ENCODE peak calls at places on chromosomes 3 and 15, in ten cellular contexts. V is GM03348; F is skeletal muscle cell; D is COLO829; A is NCI-H774; W is C1 segment of cervical spinal cord; U is hepatocyte; I is fibroblast of the aortic adventitia; N is neural crest cell; E is activated CD4-positive, CD25-positive, alpha-beta regulatory T cell treated with anti-CD3 and anti-CD28 coated beads, Interleukin-2, amount 50 U/mL, for 72 hours. C is an unnamed sample.

GRCh38 chr3:3847994-3848970 is 49.1 kb downstream of the LRRN1 start:
- DNase-seq in V (no peak), F (no peak), D (no peak), A (no peak), W (no peak), U (no peak), I (no peak), N (no peak), E (no peak), C (no peak)

GRCh38 chr3:9226326-9226725 is 23.1 kb downstream of the SRGAP3 start:
- DNase-seq in V (peak), F (peak), D (peak), A (no peak), W (no peak), U (peak), I (peak), N (no peak), E (no peak), C (peak)

GRCh38 chr3:9433884-9434521 is 36.6 kb downstream of the SETD5 start:
- DNase-seq in V (no peak), F (no peak), D (no peak), A (no peak), W (no peak), U (no peak), I (no peak), N (no peak), E (no peak), C (no peak)

GRCh38 chr3:13152826-13153710 is 79.8 kb upstream of the IQSEC1 start:
- DNase-seq in V (no peak), F (no peak), D (no peak), A (no peak), W (no peak), U (no peak), I (no peak), N (no peak), E (no peak), C (no peak)

GRCh38 chr15:89244512-89244869 is 712 bp downstream of the FANCI start:
- DNase-seq in V (no peak), F (no peak), D (no peak), A (no peak), W (no peak), U (no peak), I (no peak), N (no peak), E (no peak), C (no peak)

GRCh38 chr3:101824691-101825090 is 24.6 kb upstream of the NFKBIZ start:
- DNase-seq in V (no peak), F (peak), D (no peak), A (no peak), W (no peak), U (no peak), I (peak), N (no peak), E (no peak), C (no peak)

GRCh38 chr3:152243301-152243711 is 25.4 kb upstream of the MBNL1 start:
- DNase-seq in V (no peak), F (no peak), D (no peak), A (no peak), W (no peak), U (no peak), I (no peak), N (no peak), E (no peak), C (no peak)

GRCh38 chr3:159616234-159616825 is 372.3 kb upstream of the IL12A start:
- DNase-seq in V (peak), F (no peak), D (peak), A (peak), W (peak), U (peak), I (peak), N (no peak), E (no peak), C (peak)

GRCh38 chr15:97009036-97009555 is 678.6 kb downstream of the NR2F2 start:
- DNase-seq in V (no peak), F (no peak), D (no peak), A (no peak), W (no peak), U (no peak), I (no peak), N (no peak), E (no peak), C (peak)

GRCh38 chr3:61173685-61174084 is 77.6 kb downstream of the FHIT start:
- DNase-seq in V (no peak), F (no peak), D (no peak), A (no peak), W (no peak), U (peak), I (no peak), N (no peak), E (no peak), C (peak)

C was measured in bronchial epithelial cell.